ENCODE peak calls at places on chromosomes 1 and 21, in five cellular contexts. One of them, this sample, is unnamed.

GRCh38 chr1:225482489-225482950 is 54.7 kb upstream of the LBR start:
- DNase-seq in NCI-H2107: no peak
- DNase-seq in IMR-90: peak
- DNase-seq in RCC 7860: no peak
- DNase-seq in T-helper 9 cell: no peak
- DNase-seq in this sample: no peak

GRCh38 chr1:44724408-44725308 is 6.3 kb downstream of the RNU5D-1 start:
- DNase-seq in NCI-H2107: no peak
- DNase-seq in IMR-90: no peak
- DNase-seq in RCC 7860: no peak
- DNase-seq in T-helper 9 cell: no peak
- DNase-seq in this sample: no peak

GRCh38 chr1:153493343-153493960 is 33.0 kb upstream of the S100A7 start:
- DNase-seq in NCI-H2107: no peak
- DNase-seq in IMR-90: no peak
- DNase-seq in RCC 7860: no peak
- DNase-seq in T-helper 9 cell: no peak
- DNase-seq in this sample: no peak

GRCh38 chr1:230643887-230644286 is 1.6 kb downstream of the COG2 start:
- DNase-seq in NCI-H2107: no peak
- DNase-seq in IMR-90: peak
- DNase-seq in RCC 7860: no peak
- DNase-seq in T-helper 9 cell: no peak
- DNase-seq in this sample: no peak

GRCh38 chr21:45544449-45545235 is 2.4 kb upstream of the SLC19A1 start:
- DNase-seq in NCI-H2107: no peak
- DNase-seq in IMR-90: no peak
- DNase-seq in RCC 7860: no peak
- DNase-seq in T-helper 9 cell: no peak
- DNase-seq in this sample: no peak

GRCh38 chr1:93839307-93839706 is 39.7 kb downstream of the DNTTIP2 start:
- DNase-seq in NCI-H2107: no peak
- DNase-seq in IMR-90: peak
- DNase-seq in RCC 7860: peak
- DNase-seq in T-helper 9 cell: no peak
- DNase-seq in this sample: peak

GRCh38 chr1:90371106-90371813 is 345.8 kb downstream of the BARHL2 start:
- DNase-seq in NCI-H2107: peak
- DNase-seq in IMR-90: peak
- DNase-seq in RCC 7860: peak
- DNase-seq in T-helper 9 cell: no peak
- DNase-seq in this sample: no peak

GRCh38 chr1:246577720-246578106 is 11.5 kb downstream of the CNST start:
- DNase-seq in NCI-H2107: no peak
- DNase-seq in IMR-90: peak
- DNase-seq in RCC 7860: no peak
- DNase-seq in T-helper 9 cell: no peak
- DNase-seq in this sample: no peak

GRCh38 chr1:76073471-76073870 is 1.1 kb upstream of the ST6GALNAC3 start:
- DNase-seq in NCI-H2107: no peak
- DNase-seq in IMR-90: peak
- DNase-seq in RCC 7860: peak
- DNase-seq in T-helper 9 cell: no peak
- DNase-seq in this sample: no peak

GRCh38 chr1:159663547-159663946 is 50.8 kb downstream of the CRP start:
- DNase-seq in NCI-H2107: no peak
- DNase-seq in IMR-90: no peak
- DNase-seq in RCC 7860: no peak
- DNase-seq in T-helper 9 cell: no peak
- DNase-seq in this sample: no peak

GRCh38 chr1:113210248-113210647 is 137.2 kb downstream of the LRIG2 start:
- DNase-seq in NCI-H2107: no peak
- DNase-seq in IMR-90: no peak
- DNase-seq in RCC 7860: no peak
- DNase-seq in T-helper 9 cell: no peak
- DNase-seq in this sample: no peak

GRCh38 chr21:38958940-38959685 is 153.4 kb downstream of the ETS2 start:
- DNase-seq in NCI-H2107: no peak
- DNase-seq in IMR-90: peak
- DNase-seq in RCC 7860: peak
- DNase-seq in T-helper 9 cell: no peak
- DNase-seq in this sample: no peak

GRCh38 chr1:66214901-66215300 is 319.1 kb upstream of the SGIP1 start:
- DNase-seq in NCI-H2107: no peak
- DNase-seq in IMR-90: peak
- DNase-seq in RCC 7860: no peak
- DNase-seq in T-helper 9 cell: no peak
- DNase-seq in this sample: no peak

GRCh38 chr1:15410884-15411245 is 1.2 kb downstream of the EFHD2 start:
- DNase-seq in NCI-H2107: no peak
- DNase-seq in IMR-90: no peak
- DNase-seq in RCC 7860: no peak
- DNase-seq in T-helper 9 cell: no peak
- DNase-seq in this sample: no peak

GRCh38 chr1:20075345-20075744 is 5.4 kb downstream of the PLA2G5 start:
- DNase-seq in NCI-H2107: no peak
- DNase-seq in IMR-90: no peak
- DNase-seq in RCC 7860: no peak
- DNase-seq in T-helper 9 cell: no peak
- DNase-seq in this sample: no peak

GRCh38 chr1:111441573-111442192 is 7.4 kb downstream of the WDR77 start:
- DNase-seq in NCI-H2107: no peak
- DNase-seq in IMR-90: peak
- DNase-seq in RCC 7860: no peak
- DNase-seq in T-helper 9 cell: peak
- DNase-seq in this sample: peak

GRCh38 chr1:226201029-226201593 is 14.6 kb upstream of the ACBD3 start:
- DNase-seq in NCI-H2107: no peak
- DNase-seq in IMR-90: peak
- DNase-seq in RCC 7860: no peak
- DNase-seq in T-helper 9 cell: no peak
- DNase-seq in this sample: no peak

GRCh38 chr21:14968821-14969220 is 96.0 kb downstream of the NRIP1 start:
- DNase-seq in NCI-H2107: no peak
- DNase-seq in IMR-90: peak
- DNase-seq in RCC 7860: no peak
- DNase-seq in T-helper 9 cell: no peak
- DNase-seq in this sample: no peak

GRCh38 chr1:115227683-115228082 is 110.4 kb downstream of the NGF start:
- DNase-seq in NCI-H2107: no peak
- DNase-seq in IMR-90: peak
- DNase-seq in RCC 7860: peak
- DNase-seq in T-helper 9 cell: no peak
- DNase-seq in this sample: no peak

GRCh38 chr1:42557230-42557851 is 94.3 kb downstream of the CCDC30 start:
- DNase-seq in NCI-H2107: no peak
- DNase-seq in IMR-90: no peak
- DNase-seq in RCC 7860: no peak
- DNase-seq in T-helper 9 cell: no peak
- DNase-seq in this sample: no peak

GRCh38 chr1:242449211-242449610 is 75.3 kb downstream of the PLD5 start:
- DNase-seq in NCI-H2107: no peak
- DNase-seq in IMR-90: no peak
- DNase-seq in RCC 7860: no peak
- DNase-seq in T-helper 9 cell: no peak
- DNase-seq in this sample: no peak

GRCh38 chr1:158527190-158527815 is 26.9 kb downstream of the OR6Y1 start:
- DNase-seq in NCI-H2107: no peak
- DNase-seq in IMR-90: peak
- DNase-seq in RCC 7860: peak
- DNase-seq in T-helper 9 cell: no peak
- DNase-seq in this sample: no peak

GRCh38 chr1:162185299-162185698 is 115.8 kb downstream of the NOS1AP start:
- DNase-seq in NCI-H2107: no peak
- DNase-seq in IMR-90: no peak
- DNase-seq in RCC 7860: no peak
- DNase-seq in T-helper 9 cell: no peak
- DNase-seq in this sample: no peak

GRCh38 chr1:203225054-203225453 is 4.4 kb downstream of the CHIT1 start:
- DNase-seq in NCI-H2107: no peak
- DNase-seq in IMR-90: no peak
- DNase-seq in RCC 7860: no peak
- DNase-seq in T-helper 9 cell: no peak
- DNase-seq in this sample: no peak

GRCh38 chr1:218460367-218460766 is 115.2 kb downstream of the TGFB2 start:
- DNase-seq in NCI-H2107: no peak
- DNase-seq in IMR-90: peak
- DNase-seq in RCC 7860: peak
- DNase-seq in T-helper 9 cell: no peak
- DNase-seq in this sample: no peak